ENCODE peak calls at places on chromosomes 7 and 10, in eight cellular contexts. P is neural crest cell, D is GM20000, Q is BE2C, T is astrocyte of the spinal cord, I is A549, C is thoracic aorta, L is thyroid gland. W is an unnamed sample.

GRCh38 chr7:158391141-158391540 is 196.5 kb downstream of the PTPRN2 start:
- DNase-seq in P (no peak), C (no peak), I (no peak), D (no peak), L (no peak), Q (no peak), T (no peak), W (no peak)

GRCh38 chr10:8076948-8077347 is 22.5 kb downstream of the GATA3 start:
- DNase-seq in Q (no peak), I (no peak), C (no peak), L (no peak), D (no peak), T (no peak), P (no peak), W (no peak)

GRCh38 chr7:66211429-66211828 is 6.3 kb downstream of the TPST1 start:
- DNase-seq in L (no peak), T (no peak), I (no peak), C (no peak), P (no peak), Q (no peak), D (no peak), W (no peak)

GRCh38 chr10:46098379-46098778 is 52.3 kb upstream of the MSMB start:
- DNase-seq in D (no peak), P (no peak), C (no peak), I (no peak), T (no peak), Q (no peak), L (no peak), W (no peak)

GRCh38 chr7:23106801-23107713 is 1.5 kb downstream of the KLHL7 start:
- DNase-seq in P (no peak), C (no peak), D (no peak), Q (no peak), L (no peak), I (no peak), T (peak; percentile 22), W (no peak)

GRCh38 chr10:124306922-124307371 is 111.8 kb downstream of the OAT start:
- DNase-seq in L (peak; percentile 57), C (no peak), D (no peak), I (no peak), P (no peak), T (no peak), Q (no peak), W (no peak)

GRCh38 chr7:107687656-107688055 is 27.0 kb downstream of the SLC26A4 start:
- DNase-seq in T (peak; percentile 26), L (peak; percentile 35), C (no peak), D (no peak), I (no peak), Q (no peak), P (no peak), W (no peak)

GRCh38 chr10:119531067-119531466 is 11.5 kb downstream of the RGS10 start:
- DNase-seq in L (no peak), Q (no peak), I (no peak), T (peak; percentile 51), P (no peak), C (no peak), D (no peak), W (no peak)

GRCh38 chr7:100864263-100864845 is 2.8 kb upstream of the TRIP6 start:
- DNase-seq in C (no peak), T (no peak), P (no peak), Q (no peak), D (no peak), L (no peak), I (no peak), W (no peak)

GRCh38 chr10:113020838-113021237 is 70.8 kb downstream of the TCF7L2 start:
- DNase-seq in I (no peak), P (no peak), L (peak; percentile 20), C (no peak), T (no peak), D (no peak), Q (no peak), W (no peak)

GRCh38 chr7:114789161-114789560 is 132.7 kb upstream of the MDFIC start:
- DNase-seq in Q (no peak), I (no peak), P (no peak), L (no peak), D (no peak), T (peak; percentile 75), C (no peak), W (no peak)

GRCh38 chr10:18406136-18406535 is 245.3 kb downstream of the NSUN6 start:
- DNase-seq in T (no peak), P (no peak), I (no peak), D (no peak), Q (no peak), C (no peak), L (no peak), W (no peak)

GRCh38 chr10:132708441-132708840 is 77.5 kb downstream of the NKX6-2 start:
- DNase-seq in T (no peak), L (no peak), D (no peak), Q (peak; percentile 25), I (no peak), C (no peak), P (no peak), W (no peak)

GRCh38 chr7:157438121-157439025 is 101.6 kb downstream of the DNAJB6 start:
- DNase-seq in P (no peak), I (no peak), D (no peak), L (no peak), Q (no peak), C (no peak), T (peak; percentile 4), W (no peak)

GRCh38 chr7:30464231-30464660 is 14.3 kb downstream of the NOD1 start:
- DNase-seq in P (no peak), D (no peak), L (peak; percentile 40), C (no peak), I (no peak), T (peak; percentile 32), Q (no peak), W (no peak)

GRCh38 chr10:68558478-68558877 is 1.7 kb upstream of the TET1 start:
- DNase-seq in Q (no peak), P (no peak), D (no peak), L (no peak), T (no peak), I (no peak), C (no peak), W (no peak)

GRCh38 chr7:131843862-131844261 is 287.4 kb upstream of the PODXL start:
- DNase-seq in Q (peak; percentile 56), T (peak; percentile 11), P (no peak), C (no peak), L (no peak), I (peak; percentile 60), D (no peak), W (peak; percentile 30)

GRCh38 chr7:45874408-45875131 is 1.7 kb upstream of the CCDC201 start:
- DNase-seq in D (no peak), C (no peak), I (peak; percentile 21), Q (no peak), L (no peak), P (no peak), T (peak; percentile 75), W (no peak)

GRCh38 chr10:66586073-66586472 is 339.8 kb upstream of the LRRTM3 start:
- DNase-seq in D (no peak), T (peak; percentile 28), L (no peak), Q (peak; percentile 18), I (no peak), C (no peak), P (no peak), W (no peak)

GRCh38 chr10:6201511-6201975 is 1.2 kb upstream of the PFKFB3 start:
- DNase-seq in Q (peak; percentile 55), P (peak; percentile 32), C (no peak), I (peak; percentile 73), L (peak; percentile 60), T (peak; percentile 53), D (peak; percentile 94), W (peak; percentile 79)

GRCh38 chr7:102211590-102212550 is 74.8 kb upstream of the SH2B2 start:
- DNase-seq in P (no peak), I (no peak), Q (no peak), T (no peak), C (no peak), D (peak; percentile 79), L (no peak), W (no peak)

GRCh38 chr10:61000769-61001730 is 57.1 kb upstream of the RHOBTB1 start:
- DNase-seq in T (peak; percentile 16), Q (peak; percentile 31), I (peak; percentile 61), D (no peak), L (peak; percentile 11), C (no peak), P (peak; percentile 25), W (peak; percentile 78)

GRCh38 chr10:71697938-71698709 is 21.5 kb downstream of the C10orf105 start:
- DNase-seq in I (no peak), P (no peak), C (no peak), D (peak; percentile 74), L (no peak), T (no peak), Q (no peak), W (no peak)

GRCh38 chr7:98406827-98407226 is 5.9 kb upstream of the BAIAP2L1 start:
- DNase-seq in Q (no peak), C (no peak), P (no peak), L (no peak), D (no peak), I (no peak), T (no peak), W (no peak)

GRCh38 chr7:25619963-25620799 is 391.9 kb upstream of the NPVF start:
- DNase-seq in I (no peak), D (no peak), T (no peak), P (no peak), Q (peak; percentile 76), L (peak; percentile 8), C (no peak), W (no peak)

GRCh38 chr7:39880556-39880955 is 69.5 kb upstream of the CDK13 start:
- DNase-seq in T (no peak), C (no peak), Q (no peak), P (no peak), I (no peak), D (no peak), L (no peak), W (no peak)

GRCh38 chr7:154505362-154505761 is 453.2 kb downstream of the DPP6 start:
- DNase-seq in D (no peak), Q (no peak), P (no peak), L (no peak), T (no peak), C (no peak), I (no peak), W (no peak)

GRCh38 chr10:100970914-100971811 is 1.9 kb downstream of the SEMA4G start:
- DNase-seq in L (no peak), C (no peak), D (no peak), I (peak; percentile 48), Q (no peak), P (no peak), T (no peak), W (no peak)
- TF ChIP-seq CTCF in L (no peak), C (no peak), D (no peak), I (no peak), Q (no peak), P (no peak), T (no peak), W (no peak)

GRCh38 chr7:151705744-151706567 is 171.0 kb downstream of the PRKAG2 start:
- DNase-seq in P (peak; percentile 31), C (no peak), I (peak; percentile 61), L (peak; percentile 57), D (peak; percentile 48), Q (peak; percentile 68), T (no peak), W (peak; percentile 45)
- TF ChIP-seq CTCF in P (peak; percentile 62), C (peak; percentile 69), I (peak; percentile 78), L (peak; percentile 52), D (peak; percentile 8), Q (peak; percentile 84), T (peak; percentile 67), W (peak; percentile 45)

GRCh38 chr10:88835095-88835909 is 16.3 kb downstream of the ANKRD22 start:
- DNase-seq in I (peak; percentile 87), T (peak; percentile 85), P (peak; percentile 79), Q (peak; percentile 80), C (peak; percentile 31), D (peak; percentile 68), L (peak; percentile 76), W (peak; percentile 81)
- TF ChIP-seq CTCF in I (peak; percentile 96), T (peak; percentile 76), P (peak; percentile 98), Q (peak; percentile 90), C (peak; percentile 84), D (peak; percentile 81), L (peak; percentile 94), W (peak; percentile 85)

GRCh38 chr7:151455690-151456089 is 15.7 kb upstream of the CRYGN start:
- DNase-seq in C (no peak), P (no peak), I (no peak), L (no peak), D (no peak), T (no peak), Q (no peak), W (no peak)
- TF ChIP-seq CTCF in C (no peak), P (no peak), I (no peak), L (no peak), D (no peak), T (no peak), Q (no peak), W (no peak)